ENCODE peak calls at places on chromosomes 5 and 9, in seven cellular contexts. One of them, this sample, is unnamed.

GRCh38 chr9:112119225-112120045 is 55.7 kb downstream of the SUSD1 start:
- DNase-seq in thoracic aorta: no peak
- DNase-seq in OCI-LY7: no peak
- DNase-seq in mammary epithelial cell: peak
- DNase-seq in pancreas: peak
- DNase-seq in glutamatergic neuron: no peak
- DNase-seq in fibroblast of the aortic adventitia: no peak
- DNase-seq in this sample: no peak

GRCh38 chr5:156339139-156339841 is 12.3 kb downstream of the SGCD start:
- DNase-seq in mammary epithelial cell: no peak
- DNase-seq in OCI-LY7: no peak
- DNase-seq in pancreas: no peak
- DNase-seq in fibroblast of the aortic adventitia: no peak
- DNase-seq in glutamatergic neuron: no peak
- DNase-seq in thoracic aorta: no peak
- DNase-seq in this sample: no peak

GRCh38 chr5:60287174-60287771 is 393.7 kb upstream of the PDE4D start:
- DNase-seq in OCI-LY7: peak
- DNase-seq in mammary epithelial cell: peak
- DNase-seq in glutamatergic neuron: peak
- DNase-seq in pancreas: peak
- DNase-seq in thoracic aorta: no peak
- DNase-seq in fibroblast of the aortic adventitia: peak
- DNase-seq in this sample: peak

GRCh38 chr5:26690511-26690910 is 347.9 kb downstream of the CDH9 start:
- DNase-seq in mammary epithelial cell: no peak
- DNase-seq in glutamatergic neuron: no peak
- DNase-seq in fibroblast of the aortic adventitia: no peak
- DNase-seq in thoracic aorta: no peak
- DNase-seq in OCI-LY7: no peak
- DNase-seq in pancreas: no peak
- DNase-seq in this sample: no peak

GRCh38 chr5:14849516-14850294 is 21.9 kb downstream of the ANKH start:
- DNase-seq in OCI-LY7: no peak
- DNase-seq in thoracic aorta: no peak
- DNase-seq in mammary epithelial cell: peak
- DNase-seq in glutamatergic neuron: no peak
- DNase-seq in fibroblast of the aortic adventitia: no peak
- DNase-seq in pancreas: no peak
- DNase-seq in this sample: no peak

GRCh38 chr5:128406863-128407262 is 131.2 kb downstream of the FBN2 start:
- DNase-seq in OCI-LY7: no peak
- DNase-seq in pancreas: no peak
- DNase-seq in glutamatergic neuron: no peak
- DNase-seq in mammary epithelial cell: no peak
- DNase-seq in thoracic aorta: no peak
- DNase-seq in fibroblast of the aortic adventitia: peak
- DNase-seq in this sample: no peak

GRCh38 chr5:168179185-168179584 is 112.3 kb upstream of the WWC1 start:
- DNase-seq in thoracic aorta: no peak
- DNase-seq in mammary epithelial cell: no peak
- DNase-seq in OCI-LY7: no peak
- DNase-seq in pancreas: no peak
- DNase-seq in fibroblast of the aortic adventitia: peak
- DNase-seq in glutamatergic neuron: no peak
- DNase-seq in this sample: no peak

GRCh38 chr9:74415995-74416394 is 81.1 kb upstream of the RORB start:
- DNase-seq in mammary epithelial cell: no peak
- DNase-seq in OCI-LY7: no peak
- DNase-seq in thoracic aorta: no peak
- DNase-seq in glutamatergic neuron: no peak
- DNase-seq in pancreas: no peak
- DNase-seq in fibroblast of the aortic adventitia: no peak
- DNase-seq in this sample: no peak

GRCh38 chr5:5017827-5018559 is 122.1 kb upstream of the ADAMTS16 start:
- DNase-seq in fibroblast of the aortic adventitia: peak
- DNase-seq in mammary epithelial cell: no peak
- DNase-seq in thoracic aorta: no peak
- DNase-seq in glutamatergic neuron: no peak
- DNase-seq in pancreas: no peak
- DNase-seq in OCI-LY7: no peak
- DNase-seq in this sample: no peak

GRCh38 chr5:172881691-172882370 is 47.8 kb downstream of the ERGIC1 start:
- DNase-seq in fibroblast of the aortic adventitia: peak
- DNase-seq in glutamatergic neuron: no peak
- DNase-seq in OCI-LY7: no peak
- DNase-seq in mammary epithelial cell: no peak
- DNase-seq in thoracic aorta: no peak
- DNase-seq in pancreas: no peak
- DNase-seq in this sample: no peak

GRCh38 chr5:62689599-62690368 is 111.2 kb downstream of the LRRC70 start:
- DNase-seq in glutamatergic neuron: no peak
- DNase-seq in OCI-LY7: no peak
- DNase-seq in thoracic aorta: no peak
- DNase-seq in mammary epithelial cell: no peak
- DNase-seq in fibroblast of the aortic adventitia: peak
- DNase-seq in pancreas: no peak
- DNase-seq in this sample: no peak

GRCh38 chr9:94128580-94128979 is 44.3 kb downstream of the PTPDC1 start:
- DNase-seq in pancreas: no peak
- DNase-seq in thoracic aorta: no peak
- DNase-seq in mammary epithelial cell: no peak
- DNase-seq in fibroblast of the aortic adventitia: no peak
- DNase-seq in glutamatergic neuron: no peak
- DNase-seq in OCI-LY7: no peak
- DNase-seq in this sample: no peak

GRCh38 chr9:127545196-127546124 is 66.6 kb upstream of the STXBP1 start:
- DNase-seq in glutamatergic neuron: no peak
- DNase-seq in mammary epithelial cell: peak
- DNase-seq in OCI-LY7: no peak
- DNase-seq in fibroblast of the aortic adventitia: peak
- DNase-seq in pancreas: peak
- DNase-seq in thoracic aorta: no peak
- DNase-seq in this sample: no peak

GRCh38 chr9:137685035-137685885 is 66.5 kb downstream of the EHMT1 start:
- DNase-seq in mammary epithelial cell: no peak
- DNase-seq in pancreas: no peak
- DNase-seq in fibroblast of the aortic adventitia: peak
- DNase-seq in glutamatergic neuron: no peak
- DNase-seq in OCI-LY7: no peak
- DNase-seq in thoracic aorta: no peak
- DNase-seq in this sample: no peak

GRCh38 chr9:8730618-8731017 is 931.0 kb upstream of the DMAC1 start:
- DNase-seq in mammary epithelial cell: no peak
- DNase-seq in glutamatergic neuron: no peak
- DNase-seq in pancreas: no peak
- DNase-seq in thoracic aorta: no peak
- DNase-seq in fibroblast of the aortic adventitia: no peak
- DNase-seq in OCI-LY7: no peak
- DNase-seq in this sample: no peak

GRCh38 chr9:92634712-92635605 is 35.0 kb downstream of the IPPK start:
- DNase-seq in mammary epithelial cell: peak
- DNase-seq in fibroblast of the aortic adventitia: peak
- DNase-seq in pancreas: peak
- DNase-seq in glutamatergic neuron: peak
- DNase-seq in OCI-LY7: peak
- DNase-seq in thoracic aorta: no peak
- DNase-seq in this sample: peak

GRCh38 chr9:137383453-137384115 is 39.4 kb downstream of the EXD3 start:
- DNase-seq in fibroblast of the aortic adventitia: no peak
- DNase-seq in glutamatergic neuron: no peak
- DNase-seq in mammary epithelial cell: no peak
- DNase-seq in OCI-LY7: no peak
- DNase-seq in thoracic aorta: no peak
- DNase-seq in pancreas: peak
- DNase-seq in this sample: no peak

GRCh38 chr9:123928471-123929176 is 1.3 kb downstream of the DENND1A start:
- DNase-seq in mammary epithelial cell: no peak
- DNase-seq in fibroblast of the aortic adventitia: peak
- DNase-seq in glutamatergic neuron: no peak
- DNase-seq in OCI-LY7: peak
- DNase-seq in pancreas: no peak
- DNase-seq in thoracic aorta: no peak
- DNase-seq in this sample: no peak
- TF ChIP-seq CTCF in mammary epithelial cell: peak
- TF ChIP-seq CTCF in fibroblast of the aortic adventitia: peak
- TF ChIP-seq CTCF in glutamatergic neuron: no peak
- TF ChIP-seq CTCF in OCI-LY7: peak
- TF ChIP-seq CTCF in pancreas: no peak
- TF ChIP-seq CTCF in thoracic aorta: no peak
- TF ChIP-seq CTCF in this sample: no peak

GRCh38 chr5:150653145-150653761 is 7.8 kb upstream of the MYOZ3 start:
- DNase-seq in thoracic aorta: no peak
- DNase-seq in glutamatergic neuron: no peak
- DNase-seq in mammary epithelial cell: no peak
- DNase-seq in OCI-LY7: no peak
- DNase-seq in pancreas: no peak
- DNase-seq in fibroblast of the aortic adventitia: peak
- DNase-seq in this sample: no peak
- TF ChIP-seq CTCF in thoracic aorta: peak
- TF ChIP-seq CTCF in glutamatergic neuron: no peak
- TF ChIP-seq CTCF in mammary epithelial cell: peak
- TF ChIP-seq CTCF in OCI-LY7: no peak
- TF ChIP-seq CTCF in pancreas: no peak
- TF ChIP-seq CTCF in fibroblast of the aortic adventitia: peak
- TF ChIP-seq CTCF in this sample: no peak

GRCh38 chr9:71249729-71250317 is 128.4 kb upstream of the TRPM3 start:
- DNase-seq in thoracic aorta: no peak
- DNase-seq in glutamatergic neuron: no peak
- DNase-seq in pancreas: no peak
- DNase-seq in OCI-LY7: peak
- DNase-seq in fibroblast of the aortic adventitia: peak
- DNase-seq in mammary epithelial cell: peak
- DNase-seq in this sample: peak
- TF ChIP-seq CTCF in thoracic aorta: peak
- TF ChIP-seq CTCF in glutamatergic neuron: peak
- TF ChIP-seq CTCF in pancreas: peak
- TF ChIP-seq CTCF in OCI-LY7: peak
- TF ChIP-seq CTCF in fibroblast of the aortic adventitia: peak
- TF ChIP-seq CTCF in mammary epithelial cell: peak
- TF ChIP-seq CTCF in this sample: peak

GRCh38 chr9:122291458-122291857 is 26.8 kb downstream of the MRRF start:
- DNase-seq in pancreas: no peak
- DNase-seq in thoracic aorta: no peak
- DNase-seq in fibroblast of the aortic adventitia: no peak
- DNase-seq in mammary epithelial cell: no peak
- DNase-seq in glutamatergic neuron: no peak
- DNase-seq in OCI-LY7: no peak
- DNase-seq in this sample: no peak
- TF ChIP-seq CTCF in pancreas: no peak
- TF ChIP-seq CTCF in thoracic aorta: no peak
- TF ChIP-seq CTCF in fibroblast of the aortic adventitia: no peak
- TF ChIP-seq CTCF in mammary epithelial cell: no peak
- TF ChIP-seq CTCF in glutamatergic neuron: no peak
- TF ChIP-seq CTCF in OCI-LY7: no peak
- TF ChIP-seq CTCF in this sample: no peak

GRCh38 chr9:37920471-37921167 is 16.7 kb upstream of the SLC25A51 start:
- DNase-seq in mammary epithelial cell: no peak
- DNase-seq in pancreas: no peak
- DNase-seq in glutamatergic neuron: peak
- DNase-seq in fibroblast of the aortic adventitia: no peak
- DNase-seq in OCI-LY7: peak
- DNase-seq in thoracic aorta: no peak
- DNase-seq in this sample: peak

GRCh38 chr9:37922391-37923120 is 18.6 kb upstream of the SLC25A51 start:
- DNase-seq in thoracic aorta: no peak
- DNase-seq in mammary epithelial cell: peak
- DNase-seq in glutamatergic neuron: no peak
- DNase-seq in pancreas: no peak
- DNase-seq in fibroblast of the aortic adventitia: no peak
- DNase-seq in OCI-LY7: no peak
- DNase-seq in this sample: no peak

GRCh38 chr9:37921168-37921510 is 17.2 kb upstream of the SLC25A51 start:
- DNase-seq in fibroblast of the aortic adventitia: no peak
- DNase-seq in glutamatergic neuron: peak
- DNase-seq in pancreas: no peak
- DNase-seq in thoracic aorta: no peak
- DNase-seq in mammary epithelial cell: no peak
- DNase-seq in OCI-LY7: no peak
- DNase-seq in this sample: no peak

GRCh38 chr9:37923121-37923795 is 19.3 kb upstream of the SLC25A51 start:
- DNase-seq in glutamatergic neuron: no peak
- DNase-seq in OCI-LY7: no peak
- DNase-seq in thoracic aorta: no peak
- DNase-seq in fibroblast of the aortic adventitia: no peak
- DNase-seq in mammary epithelial cell: no peak
- DNase-seq in pancreas: no peak
- DNase-seq in this sample: no peak

GRCh38 chr9:37921546-37922300 is 17.8 kb upstream of the SLC25A51 start:
- DNase-seq in glutamatergic neuron: no peak
- DNase-seq in thoracic aorta: no peak
- DNase-seq in mammary epithelial cell: peak
- DNase-seq in fibroblast of the aortic adventitia: peak
- DNase-seq in OCI-LY7: no peak
- DNase-seq in pancreas: no peak
- DNase-seq in this sample: no peak
- TF ChIP-seq CTCF in glutamatergic neuron: no peak
- TF ChIP-seq CTCF in thoracic aorta: peak
- TF ChIP-seq CTCF in mammary epithelial cell: peak
- TF ChIP-seq CTCF in fibroblast of the aortic adventitia: no peak
- TF ChIP-seq CTCF in OCI-LY7: no peak
- TF ChIP-seq CTCF in pancreas: no peak
- TF ChIP-seq CTCF in this sample: no peak

GRCh38 chr9:134412298-134412711 is 86.0 kb downstream of the RXRA start:
- DNase-seq in thoracic aorta: no peak
- DNase-seq in glutamatergic neuron: no peak
- DNase-seq in mammary epithelial cell: peak
- DNase-seq in pancreas: no peak
- DNase-seq in fibroblast of the aortic adventitia: no peak
- DNase-seq in OCI-LY7: no peak
- DNase-seq in this sample: no peak

GRCh38 chr9:134411451-134412297 is 85.4 kb downstream of the RXRA start:
- DNase-seq in fibroblast of the aortic adventitia: peak
- DNase-seq in OCI-LY7: no peak
- DNase-seq in glutamatergic neuron: no peak
- DNase-seq in mammary epithelial cell: no peak
- DNase-seq in thoracic aorta: no peak
- DNase-seq in pancreas: no peak
- DNase-seq in this sample: no peak

GRCh38 chr9:134415026-134415425 is 88.8 kb downstream of the RXRA start:
- DNase-seq in OCI-LY7: no peak
- DNase-seq in thoracic aorta: no peak
- DNase-seq in mammary epithelial cell: no peak
- DNase-seq in pancreas: no peak
- DNase-seq in glutamatergic neuron: no peak
- DNase-seq in fibroblast of the aortic adventitia: no peak
- DNase-seq in this sample: no peak

GRCh38 chr9:134413890-134414731 is 87.9 kb downstream of the RXRA start:
- DNase-seq in pancreas: no peak
- DNase-seq in glutamatergic neuron: no peak
- DNase-seq in thoracic aorta: peak
- DNase-seq in fibroblast of the aortic adventitia: peak
- DNase-seq in OCI-LY7: no peak
- DNase-seq in mammary epithelial cell: peak
- DNase-seq in this sample: no peak

GRCh38 chr9:134413112-134413715 is 87.0 kb downstream of the RXRA start:
- DNase-seq in OCI-LY7: no peak
- DNase-seq in mammary epithelial cell: no peak
- DNase-seq in fibroblast of the aortic adventitia: peak
- DNase-seq in pancreas: no peak
- DNase-seq in glutamatergic neuron: no peak
- DNase-seq in thoracic aorta: no peak
- DNase-seq in this sample: no peak
- TF ChIP-seq CTCF in OCI-LY7: no peak
- TF ChIP-seq CTCF in mammary epithelial cell: no peak
- TF ChIP-seq CTCF in fibroblast of the aortic adventitia: no peak
- TF ChIP-seq CTCF in pancreas: no peak
- TF ChIP-seq CTCF in glutamatergic neuron: no peak
- TF ChIP-seq CTCF in thoracic aorta: no peak
- TF ChIP-seq CTCF in this sample: no peak